ENCODE peak calls at places on chromosomes 11 and 22, in six cellular contexts. X, S, Q, E, I and C are unnamed samples.

GRCh38 chr11:47436726-47437125 is 10.5 kb upstream of the PSMC3 start:
- DNase-seq in I (no peak), S (no peak), Q (no peak), X (no peak), E (no peak), C (no peak)

GRCh38 chr22:47213571-47214230 is 451.3 kb downstream of the TBC1D22A start:
- DNase-seq in X (no peak), S (peak; percentile 3), I (no peak), E (no peak), Q (peak; percentile 28), C (no peak)

GRCh38 chr22:36238348-36239149 is 778 bp downstream of the APOL2 start:
- DNase-seq in X (no peak), Q (no peak), I (peak; percentile 46), E (no peak), S (no peak), C (no peak)

GRCh38 chr11:18618341-18619025 is 15.7 kb downstream of the SPTY2D1 start:
- DNase-seq in I (no peak), E (no peak), Q (no peak), S (no peak), X (no peak), C (no peak)

GRCh38 chr11:32290783-32291182 is 144.6 kb downstream of the WT1 start:
- DNase-seq in S (no peak), Q (no peak), I (no peak), X (no peak), E (no peak), C (no peak)

GRCh38 chr11:46917109-46918086 is 952 bp downstream of the LRP4 start:
- DNase-seq in I (no peak), Q (peak; percentile 48), E (no peak), S (no peak), X (no peak), C (no peak)

GRCh38 chr11:4493480-4493818 is 11.0 kb downstream of the OR52K1 start:
- DNase-seq in Q (no peak), S (no peak), X (no peak), I (no peak), E (no peak), C (no peak)

GRCh38 chr22:49433044-49433443 is 394.6 kb downstream of the BRD1 start:
- DNase-seq in X (no peak), Q (no peak), S (no peak), E (no peak), I (no peak), C (no peak)

GRCh38 chr22:32411829-32412592 is at the start of gene RTCB:
- DNase-seq in S (peak; percentile 90), I (peak; percentile 85), Q (peak; percentile 56), E (peak; percentile 66), X (peak; percentile 68), C (peak; percentile 90)

GRCh38 chr22:50525991-50526848 is 822 bp upstream of the SCO2 start:
- DNase-seq in I (peak; percentile 6), S (no peak), E (peak; percentile 41), Q (peak; percentile 53), X (no peak), C (peak; percentile 67)

GRCh38 chr11:134460881-134461280 is 48.8 kb upstream of the B3GAT1 start:
- DNase-seq in E (no peak), S (no peak), I (no peak), X (no peak), Q (no peak), C (no peak)